ENCODE peak calls at places on chromosomes 16 and 17, in six cellular contexts. K, M, O, B, T and P are unnamed samples. For H3K36me3, the result is how much of the 10 kb centered on the place peaks cover.

GRCh38 chr16:3662601-3663000 is 8.1 kb downstream of the DNASE1 start:
- DNase-seq in O (no peak), B (no peak), T (no peak), M (no peak), K (no peak), P (no peak)

GRCh38 chr17:72928454-72929136 is 163.9 kb downstream of the SLC39A11 start:
- DNase-seq in B (no peak), T (no peak), K (no peak), M (no peak), O (no peak), P (no peak)

GRCh38 chr17:32120086-32120485 is 22.2 kb upstream of the RHOT1 start:
- DNase-seq in B (no peak), O (no peak), K (no peak), T (no peak), M (no peak), P (no peak)

GRCh38 chr16:50677351-50677750 is 3.8 kb downstream of the SNX20 start:
- DNase-seq in M (no peak), T (no peak), K (no peak), B (no peak), O (no peak), P (no peak)

GRCh38 chr17:64002658-64003525 is 4.7 kb downstream of the PRR29 start:
- DNase-seq in M (no peak), B (no peak), T (no peak), K (peak), O (no peak), P (no peak)

GRCh38 chr16:27449434-27450188 is 47.6 kb downstream of the IL21R start:
- DNase-seq in T (no peak), O (no peak), B (no peak), K (no peak), M (peak), P (no peak)

GRCh38 chr16:25187491-25187795 is 29.3 kb upstream of the AQP8 start:
- DNase-seq in B (no peak), T (no peak), M (no peak), O (no peak), K (no peak), P (no peak)

GRCh38 chr16:49529646-49530045 is 156.0 kb downstream of the C16orf78 start:
- DNase-seq in O (no peak), K (no peak), B (no peak), M (no peak), T (no peak), P (no peak)

GRCh38 chr17:32330142-32330541 is 11.8 kb downstream of the C17orf75 start:
- DNase-seq in K (no peak), O (no peak), M (no peak), B (no peak), T (no peak), P (no peak)

GRCh38 chr17:31156326-31156725 is 61.5 kb downstream of the NF1 start:
- DNase-seq in K (no peak), B (no peak), M (no peak), O (no peak), T (no peak), P (no peak)

GRCh38 chr17:16935786-16936185 is 36.1 kb downstream of the TNFRSF13B start:
- DNase-seq in M (no peak), T (no peak), O (no peak), K (peak), B (no peak), P (no peak)

GRCh38 chr16:53159781-53160436 is 105.1 kb downstream of the CHD9 start:
- DNase-seq in O (no peak), M (peak), K (no peak), B (peak), T (no peak), P (no peak)

GRCh38 chr16:51416921-51417320 is 265.9 kb upstream of the SALL1 start:
- DNase-seq in O (no peak), T (no peak), M (no peak), B (no peak), K (no peak), P (no peak)

GRCh38 chr16:89922884-89923639 is at the start of gene TUBB3:
- DNase-seq in T (no peak), M (peak), K (no peak), B (peak), O (no peak), P (peak)

GRCh38 chr16:17413508-17413907 is 57.3 kb downstream of the XYLT1 start:
- DNase-seq in K (no peak), B (no peak), T (no peak), M (no peak), O (no peak), P (no peak)

GRCh38 chr16:53071748-53072301 is 17.0 kb downstream of the CHD9 start:
- DNase-seq in O (no peak), K (peak), M (peak), B (no peak), T (no peak), P (no peak)

GRCh38 chr17:2903193-2903974 is 107.1 kb downstream of the RAP1GAP2 start:
- DNase-seq in B (no peak), O (no peak), K (no peak), M (no peak), T (no peak), P (no peak)

GRCh38 chr16:20884240-20884556 is 16.0 kb downstream of the DCUN1D3 start:
- DNase-seq in O (no peak), K (no peak), B (no peak), M (no peak), T (no peak), P (no peak)

GRCh38 chr16:2689968-2690830 is 7.9 kb downstream of the KCTD5 start:
- DNase-seq in T (no peak), B (no peak), M (no peak), K (no peak), O (no peak), P (peak)

GRCh38 chr17:19672009-19672837 is 23.7 kb downstream of the ALDH3A2 start:
- DNase-seq in K (no peak), O (no peak), B (no peak), M (peak), T (no peak), P (no peak)

GRCh38 chr17:77619326-77619725 is 339.2 kb upstream of the TNRC6C start:
- DNase-seq in M (no peak), K (peak), B (no peak), T (no peak), O (no peak), P (no peak)

GRCh38 chr16:6692874-6693273 is 639.8 kb upstream of the RBFOX1 start:
- DNase-seq in B (no peak), K (no peak), T (no peak), O (no peak), M (no peak), P (no peak)

GRCh38 chr17:54785643-54786258 is 114.9 kb upstream of the TOM1L1 start:
- DNase-seq in B (no peak), K (no peak), T (no peak), M (no peak), O (no peak), P (no peak)

GRCh38 chr17:82384730-82385429 is 13.3 kb downstream of the UTS2R start:
- DNase-seq in T (peak), O (no peak), M (peak), B (peak), K (no peak), P (peak)

GRCh38 chr16:27326738-27327585 is 13.2 kb downstream of the IL4R start:
- DNase-seq in M (peak), B (peak), O (peak), K (peak), T (peak), P (peak)

GRCh38 chr17:55321507-55322064 is 56.8 kb downstream of the HLF start:
- DNase-seq in M (no peak), B (no peak), O (no peak), T (no peak), K (no peak), P (no peak)

GRCh38 chr16:89363621-89364393 is 126.6 kb downstream of the ANKRD11 start:
- DNase-seq in B (peak), O (no peak), T (no peak), M (peak), K (no peak), P (peak)

DNA sequence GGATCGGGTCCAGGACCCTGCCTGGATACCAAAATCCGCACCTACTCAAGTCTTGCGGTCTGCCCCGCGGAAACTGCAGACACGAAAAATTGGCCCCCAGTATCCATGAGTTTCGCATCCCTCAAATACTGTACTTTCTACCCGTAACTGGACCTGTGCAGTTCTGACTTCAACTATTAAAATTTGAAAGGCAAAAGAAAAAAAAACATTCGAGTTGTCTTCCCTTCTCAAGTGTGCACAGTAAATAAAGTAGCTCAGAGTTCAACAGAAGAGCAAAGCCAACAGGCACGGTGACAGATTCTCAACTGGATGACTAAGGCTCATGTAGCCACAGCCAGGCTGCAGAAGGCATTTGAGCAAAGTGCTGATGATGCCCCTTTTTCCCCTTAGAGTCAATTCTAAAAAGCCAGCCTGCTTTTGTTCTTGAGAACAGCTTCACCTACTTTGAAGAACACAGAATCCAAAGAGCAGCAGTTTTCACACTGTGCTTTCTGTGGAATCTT is 32.5 kb downstream of the MARF1 start:
- DNase-seq in T (no peak), M (no peak), O (no peak), K (no peak), B (no peak), P (peak)
- H3K36me3 ChIP-seq in T (under half), M (under half), O (half or more), K (under half), B (under half), P (half or more)

GRCh38 chr17:68422821-68423220 is 34.5 kb downstream of the WIPI1 start:
- DNase-seq in K (no peak), M (no peak), O (no peak), B (no peak), T (no peak), P (no peak)

GRCh38 chr17:68418876-68419275 is 38.4 kb downstream of the WIPI1 start:
- DNase-seq in M (no peak), B (no peak), O (no peak), K (no peak), T (no peak), P (no peak)

GRCh38 chr17:68421486-68421885 is 35.8 kb downstream of the WIPI1 start:
- DNase-seq in K (no peak), M (no peak), O (no peak), B (no peak), T (no peak), P (no peak)

GRCh38 chr17:68417317-68417716 is 40.0 kb downstream of the WIPI1 start:
- DNase-seq in T (no peak), K (peak), O (no peak), M (no peak), B (no peak), P (no peak)

GRCh38 chr17:68420065-68420847 is 37.0 kb downstream of the WIPI1 start:
- DNase-seq in K (no peak), O (no peak), T (no peak), B (no peak), M (no peak), P (no peak)
- H3K4me3 ChIP-seq in K (no peak), O (no peak), T (no peak), B (no peak), M (no peak), P (no peak)

GRCh38 chr17:4232168-4232813 is 31.5 kb downstream of the ANKFY1 start:
- DNase-seq in T (no peak), B (peak), O (no peak), K (no peak), M (no peak), P (peak)

GRCh38 chr17:4234406-4234805 is 29.4 kb downstream of the ANKFY1 start:
- DNase-seq in T (no peak), B (no peak), K (no peak), M (no peak), O (no peak), P (no peak)

GRCh38 chr17:4233668-4234258 is 30.0 kb downstream of the ANKFY1 start:
- DNase-seq in B (no peak), O (no peak), K (peak), M (peak), T (no peak), P (no peak)

GRCh38 chr17:4229627-4230026 is 34.2 kb downstream of the ANKFY1 start:
- DNase-seq in O (no peak), K (peak), M (peak), B (peak), T (no peak), P (peak)

DNA sequence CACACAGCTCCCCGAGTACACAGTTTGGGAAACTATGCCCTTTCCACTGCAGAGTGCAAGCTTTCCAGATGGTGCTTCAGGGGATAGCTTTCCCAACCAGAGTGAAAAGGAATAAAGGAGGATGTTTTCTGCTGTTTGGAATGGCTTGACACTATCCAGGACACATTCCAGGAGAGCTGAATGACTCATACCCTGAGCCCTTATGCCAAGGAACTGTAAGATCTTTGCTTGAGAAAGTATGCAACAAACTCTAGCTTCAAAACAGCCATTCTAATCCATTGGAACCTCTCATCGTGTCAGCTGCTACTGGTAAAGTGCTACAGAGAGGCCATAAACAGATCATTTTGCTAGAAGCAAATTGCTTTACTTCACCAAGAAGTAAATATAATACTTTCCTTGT is 33.6 kb downstream of the ANKFY1 start:
- DNase-seq in T (peak), M (peak), B (peak), O (no peak), K (peak), P (peak)
- H3K36me3 ChIP-seq in T (under half), M (under half), B (under half), O (half or more), K (under half), P (under half)

GRCh38 chr16:75455677-75456076 is 8.8 kb downstream of the TMEM170A start:
- DNase-seq in B (no peak), T (no peak), K (no peak), M (no peak), O (no peak), P (no peak)
- H3K4me3 ChIP-seq in B (no peak), T (no peak), K (no peak), M (no peak), O (no peak), P (no peak)

DNA sequence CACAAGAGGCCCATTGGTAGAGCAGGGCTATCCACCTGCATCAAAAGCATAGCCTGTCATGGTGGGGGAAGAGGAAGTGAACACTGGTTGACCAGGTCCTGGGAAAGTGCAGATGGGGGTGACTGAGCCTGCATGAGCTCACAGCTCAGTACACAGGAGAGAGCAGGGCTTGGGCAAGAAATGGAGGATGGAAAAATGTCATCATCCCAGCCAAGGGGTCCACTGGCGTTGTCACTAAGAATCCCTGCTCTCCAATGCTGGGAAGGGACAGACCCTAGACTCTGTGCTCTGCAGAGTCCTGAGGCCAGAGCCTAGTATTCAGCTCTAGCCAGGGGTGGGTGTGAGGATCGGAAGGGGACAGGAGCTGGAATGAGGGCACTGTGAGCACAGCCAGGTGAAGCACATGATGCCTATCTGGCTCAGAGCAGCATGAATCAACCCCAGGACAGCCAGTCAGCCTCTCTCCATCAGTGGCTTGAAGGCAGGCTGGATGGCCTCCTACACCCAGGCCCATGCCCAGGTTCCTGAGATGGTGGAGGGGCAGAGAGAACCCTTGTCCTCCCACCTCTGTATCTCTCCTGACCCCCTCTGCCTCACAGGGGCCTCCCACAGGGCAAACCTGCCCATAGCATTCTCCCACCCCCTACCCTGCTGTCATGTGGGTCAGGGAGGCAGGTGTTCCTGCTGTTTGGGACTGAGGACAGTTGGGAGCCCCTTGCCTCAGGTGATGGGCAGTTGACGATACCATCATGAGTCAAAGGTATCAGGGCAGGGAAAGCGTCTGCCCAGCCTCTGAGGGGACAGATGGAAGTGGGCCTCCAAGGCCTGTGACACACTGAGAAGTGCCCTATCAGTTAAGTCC is 13.8 kb upstream of the CTCF start:
- DNase-seq in O (no peak), K (peak), T (no peak), M (no peak), B (no peak), P (no peak)
- H3K36me3 ChIP-seq in O (under half), K (under half), T (under half), M (under half), B (under half), P (under half)

GRCh38 chr17:17966399-17966798 is 5.8 kb downstream of the TOM1L2 start:
- DNase-seq in M (no peak), B (no peak), T (no peak), K (no peak), O (no peak), P (no peak)

GRCh38 chr17:17972126-17972951 is at the start of the genes DRC3 and TOM1L2:
- DNase-seq in O (peak), T (peak), M (peak), K (peak), B (peak), P (peak)

GRCh38 chr17:17972952-17973254 is 241 bp downstream of the DRC3 start:
- DNase-seq in O (no peak), B (no peak), M (no peak), T (no peak), K (no peak), P (no peak)

GRCh38 chr17:17971431-17972125 is 622 bp downstream of the TOM1L2 start:
- DNase-seq in M (peak), B (no peak), K (peak), T (no peak), O (no peak), P (peak)

GRCh38 chr17:17970699-17971430 is 1.3 kb downstream of the TOM1L2 start:
- DNase-seq in K (no peak), O (no peak), B (no peak), T (no peak), M (no peak), P (no peak)
- H3K4me3 ChIP-seq in K (peak), O (peak), B (peak), T (peak), M (no peak), P (peak)

DNA sequence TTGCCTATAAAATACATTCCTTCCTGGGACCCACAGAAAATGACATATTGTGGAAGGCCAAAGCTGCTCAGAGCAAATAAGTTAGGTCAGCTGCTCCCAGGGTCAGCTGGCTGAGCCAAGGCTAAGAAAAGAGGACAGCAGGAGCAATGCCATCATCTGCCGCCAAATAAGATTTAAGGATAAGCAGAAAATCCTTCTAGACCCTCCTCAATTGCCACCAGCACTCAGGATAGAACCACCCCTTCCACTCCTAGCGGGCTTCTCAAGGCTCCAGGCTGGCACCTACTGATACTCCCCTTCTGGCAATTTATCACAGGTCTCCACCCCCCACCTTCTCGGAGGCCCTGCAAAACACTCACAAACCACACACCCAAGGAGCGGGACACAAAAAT is 22.9 kb downstream of the MBTPS1 start:
- DNase-seq in O (no peak), B (no peak), K (no peak), M (no peak), T (no peak), P (no peak)
- H3K36me3 ChIP-seq in O (half or more), B (under half), K (half or more), M (under half), T (under half), P (under half)

DNA sequence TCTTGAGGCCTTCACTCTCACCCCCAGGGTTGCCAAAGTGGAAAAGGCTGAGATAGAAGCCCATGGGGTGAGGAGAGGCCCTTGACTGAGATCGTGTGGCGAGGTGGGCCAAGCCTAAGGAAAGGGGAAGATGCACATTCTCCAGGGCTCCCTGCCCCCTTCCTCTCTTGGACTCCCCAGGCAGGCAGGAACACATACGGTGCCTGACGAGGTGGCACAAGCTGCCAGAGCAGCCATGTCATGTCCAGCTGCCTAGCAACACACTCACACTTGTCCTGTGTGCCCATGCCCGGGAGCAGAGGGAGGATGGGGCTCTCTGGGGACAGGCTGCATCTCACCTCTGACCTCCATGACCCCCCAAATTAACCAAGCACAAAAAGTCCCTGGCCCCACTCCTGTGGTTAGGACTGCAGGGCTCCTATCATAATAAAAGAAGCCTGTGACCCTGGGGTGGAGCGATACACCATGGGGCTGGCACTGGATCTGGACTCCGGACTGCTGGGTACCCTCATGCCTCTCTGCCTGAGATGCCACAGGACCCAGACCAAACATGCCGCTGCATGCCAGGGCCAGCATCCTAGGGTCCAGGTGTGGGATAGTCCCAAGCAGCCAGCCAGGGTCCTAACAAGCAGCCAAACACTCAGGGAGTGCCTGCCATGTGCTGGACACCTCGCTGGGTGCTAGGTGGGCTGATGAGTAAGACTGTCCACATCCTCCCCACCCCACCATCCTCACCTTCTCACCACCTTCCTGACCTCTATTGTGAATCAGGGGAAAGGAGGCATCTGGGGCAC is 2.6 kb downstream of the GIT1 start:
- DNase-seq in M (no peak), B (no peak), T (no peak), K (no peak), O (no peak), P (no peak)
- H3K4me3 ChIP-seq in M (no peak), B (peak), T (peak), K (no peak), O (peak), P (no peak)

GRCh38 chr16:31079342-31079944 is 5.2 kb downstream of the ZNF646 start:
- DNase-seq in K (no peak), M (no peak), B (no peak), T (no peak), O (no peak), P (no peak)
- H3K36me3 ChIP-seq in K (half or more), M (under half), B (under half), T (under half), O (half or more), P (half or more)